ENCODE peak calls at places on chromosome 11, in ten cellular contexts. G is T-helper 2 cell; H is stimulated activated CD8-positive, alpha-beta memory T cell treated with anti-CD3 and anti-CD28 coated beads, Interleukin-15, amount 100 ng/mL, for 4 hours; O is nephron progenitor cell; X is cardiac septum; L is Ammon's horn; C is HEK293T; A is left cardiac atrium; T is activated gamma-delta T cell treated with Interleukin-2 at 50 U/mL for 16 hours; R is naive B cell. J is an unnamed sample.

GRCh38 chr11:14362613-14363012 is 3.6 kb upstream of the RRAS2 start:
- DNase-seq in O (no peak), L (peak), R (no peak), X (no peak), T (no peak), G (no peak), H (no peak), A (peak), C (no peak), J (no peak)

GRCh38 chr11:2690261-2690575 is 9.6 kb downstream of the KCNQ1OT1 start:
- DNase-seq in O (no peak), L (no peak), G (no peak), C (no peak), R (no peak), A (peak), X (peak), T (no peak), H (no peak), J (no peak)

GRCh38 chr11:8087185-8087584 is 6.2 kb downstream of the TUB start:
- DNase-seq in R (no peak), T (no peak), X (no peak), O (no peak), H (no peak), G (no peak), A (peak), C (no peak), L (no peak), J (no peak)

GRCh38 chr11:14413307-14414072 is 54.5 kb upstream of the RRAS2 start:
- DNase-seq in H (no peak), O (no peak), G (peak), T (no peak), A (peak), L (no peak), R (no peak), C (peak), X (no peak), J (no peak)

GRCh38 chr11:128492461-128492860 is 94.9 kb downstream of the ETS1 start:
- DNase-seq in O (no peak), A (no peak), C (no peak), T (no peak), L (no peak), R (no peak), X (no peak), G (no peak), H (no peak), J (no peak)

GRCh38 chr11:57323503-57324153 is 1.1 kb downstream of the TNKS1BP1 start:
- DNase-seq in A (no peak), O (no peak), G (no peak), T (no peak), L (no peak), R (no peak), C (no peak), X (no peak), H (no peak), J (no peak)

GRCh38 chr11:68137833-68138232 is 16.6 kb upstream of the CHKA start:
- DNase-seq in L (no peak), A (no peak), X (no peak), O (no peak), T (no peak), C (no peak), G (no peak), R (no peak), H (no peak), J (no peak)

GRCh38 chr11:58992489-58992888 is 53.2 kb downstream of the GLYATL1 start:
- DNase-seq in L (no peak), R (no peak), O (no peak), H (no peak), A (no peak), C (no peak), G (no peak), T (no peak), X (no peak), J (no peak)

GRCh38 chr11:94786264-94787126 is 18.3 kb downstream of the AMOTL1 start:
- DNase-seq in R (no peak), G (peak), H (no peak), C (peak), O (no peak), L (no peak), X (no peak), T (no peak), A (no peak), J (no peak)

GRCh38 chr11:19187880-19188279 is 13.9 kb downstream of the CSRP3 start:
- DNase-seq in A (no peak), X (no peak), R (no peak), T (no peak), H (no peak), O (peak), L (peak), G (no peak), C (no peak), J (no peak)

GRCh38 chr11:119352857-119353260 is 6.4 kb upstream of the MFRP start:
- DNase-seq in H (no peak), G (no peak), O (no peak), L (no peak), A (peak), T (no peak), R (no peak), X (no peak), C (no peak), J (no peak)

GRCh38 chr11:75815345-75815983 is 454 bp downstream of the UVRAG start:
- DNase-seq in R (peak), H (peak), A (no peak), T (peak), O (peak), C (peak), X (no peak), G (peak), L (no peak), J (peak)

GRCh38 chr11:61477126-61477525 is 31.4 kb upstream of the LRRC10B start:
- DNase-seq in T (no peak), O (no peak), L (no peak), R (no peak), A (no peak), H (no peak), X (no peak), G (no peak), C (no peak), J (no peak)

GRCh38 chr11:47508595-47509555 is 44.1 kb downstream of the CELF1 start:
- DNase-seq in O (no peak), C (no peak), H (no peak), A (no peak), L (no peak), G (peak), T (no peak), X (no peak), R (no peak), J (no peak)

GRCh38 chr11:117143390-117143789 is 697 bp upstream of the PAFAH1B2 start:
- DNase-seq in C (peak), T (peak), G (peak), L (peak), H (no peak), A (peak), X (no peak), O (peak), R (no peak), J (no peak)

GRCh38 chr11:2587132-2587930 is 112.5 kb downstream of the KCNQ1OT1 start:
- DNase-seq in G (no peak), L (peak), X (peak), R (no peak), T (no peak), O (no peak), H (no peak), A (peak), C (no peak), J (peak)

GRCh38 chr11:108313444-108313843 is 90.6 kb downstream of the ATM start:
- DNase-seq in O (no peak), G (no peak), C (no peak), H (no peak), R (no peak), A (no peak), L (no peak), X (no peak), T (no peak), J (no peak)

GRCh38 chr11:2708151-2708581 is 8.4 kb upstream of the KCNQ1OT1 start:
- DNase-seq in C (no peak), O (no peak), X (no peak), H (no peak), L (no peak), T (no peak), R (no peak), A (peak), G (no peak), J (no peak)